ENCODE peak calls at places on chromosomes 3 and 15, in six cellular contexts. N is mesenteric fat pad; C is CMK; A is caudate nucleus; K is stimulated activated CD4-positive, alpha-beta T cell treated with anti-CD3 and anti-CD28 coated beads, Interleukin-12 subunit alpha, Interleukin-12 subunit beta, amount 100 ng/mL, for 24 hours; W is kidney glomerular epithelial cell. P is an unnamed sample.

GRCh38 chr3:154898398-154898797 is 181.7 kb upstream of the MME start:
- DNase-seq in N (no peak), C (no peak), A (no peak), K (no peak), W (no peak), P (no peak)

GRCh38 chr3:168968611-168969010 is 694.9 kb downstream of the MECOM start:
- DNase-seq in N (no peak), C (no peak), A (no peak), K (no peak), W (no peak), P (no peak)

GRCh38 chr15:75145027-75145841 is 56.4 kb upstream of the C15orf39 start:
- DNase-seq in N (no peak), C (no peak), A (no peak), K (no peak), W (no peak), P (peak; percentile 74)

GRCh38 chr3:50652709-50653108 is 22.0 kb upstream of the DOCK3 start:
- DNase-seq in N (no peak), C (no peak), A (no peak), K (no peak), W (no peak), P (no peak)

GRCh38 chr3:65677486-65677885 is 361.2 kb downstream of the MAGI1 start:
- DNase-seq in N (no peak), C (no peak), A (no peak), K (no peak), W (peak; percentile 67), P (no peak)

GRCh38 chr3:120496278-120496975 is 45.6 kb upstream of the FSTL1 start:
- DNase-seq in N (no peak), C (no peak), A (no peak), K (no peak), W (peak; percentile 66), P (no peak)

GRCh38 chr3:101252307-101252706 is 68.1 kb downstream of the IMPG2 start:
- DNase-seq in N (no peak), C (no peak), A (no peak), K (no peak), W (no peak), P (no peak)

GRCh38 chr3:196159952-196160804 is 51.0 kb downstream of the ZDHHC19 start:
- DNase-seq in N (no peak), C (peak; percentile 59), A (no peak), K (no peak), W (peak; percentile 63), P (no peak)

GRCh38 chr3:33420966-33421365 is 19.2 kb downstream of the UBP1 start:
- DNase-seq in N (no peak), C (no peak), A (no peak), K (no peak), W (no peak), P (no peak)

GRCh38 chr3:25834346-25834745 is 44.5 kb downstream of the OXSM start:
- DNase-seq in N (no peak), C (no peak), A (no peak), K (no peak), W (no peak), P (no peak)

GRCh38 chr15:52505141-52505540 is 23.5 kb downstream of the MYO5A start:
- DNase-seq in N (no peak), C (no peak), A (no peak), K (no peak), W (no peak), P (no peak)

GRCh38 chr15:56794150-56794922 is 61.0 kb upstream of the ZNF280D start:
- DNase-seq in N (no peak), C (no peak), A (no peak), K (no peak), W (no peak), P (no peak)

GRCh38 chr3:160637081-160637480 is 39.9 kb upstream of the ARL14 start:
- DNase-seq in N (no peak), C (no peak), A (no peak), K (no peak), W (peak; percentile 18), P (no peak)

GRCh38 chr3:27632431-27633223 is 89.5 kb downstream of the EOMES start:
- DNase-seq in N (no peak), C (no peak), A (no peak), K (no peak), W (no peak), P (no peak)

GRCh38 chr15:62770752-62771151 is 271.8 kb upstream of the TPM1 start:
- DNase-seq in N (no peak), C (no peak), A (no peak), K (no peak), W (no peak), P (peak; percentile 95)

GRCh38 chr15:63931556-63931955 is 97.8 kb upstream of the HERC1 start:
- DNase-seq in N (peak; percentile 47), C (no peak), A (no peak), K (no peak), W (no peak), P (no peak)

GRCh38 chr3:113117511-113118302 is 93.7 kb upstream of the BOC start:
- DNase-seq in N (no peak), C (no peak), A (no peak), K (no peak), W (no peak), P (no peak)

GRCh38 chr15:64865998-64866520 is 24.3 kb downstream of the PLEKHO2 start:
- DNase-seq in N (no peak), C (no peak), A (peak; percentile 34), K (no peak), W (no peak), P (no peak)

GRCh38 chr15:39102431-39102830 is 478.4 kb upstream of the THBS1 start:
- DNase-seq in N (no peak), C (no peak), A (no peak), K (no peak), W (no peak), P (no peak)

GRCh38 chr15:34188711-34189110 is 21.2 kb downstream of the KATNBL1 start:
- DNase-seq in N (no peak), C (no peak), A (no peak), K (no peak), W (no peak), P (no peak)

GRCh38 chr15:42716125-42716524 is 20.8 kb downstream of the CDAN1 start:
- DNase-seq in N (no peak), C (no peak), A (no peak), K (no peak), W (no peak), P (no peak)

GRCh38 chr3:8488436-8488835 is 13.2 kb upstream of the LMCD1 start:
- DNase-seq in N (no peak), C (no peak), A (no peak), K (no peak), W (no peak), P (no peak)

GRCh38 chr3:97838393-97838792 is 16.6 kb downstream of the CRYBG3 start:
- DNase-seq in N (no peak), C (no peak), A (no peak), K (no peak), W (no peak), P (no peak)

GRCh38 chr3:153414972-153415371 is 252.9 kb downstream of the RAP2B start:
- DNase-seq in N (no peak), C (no peak), A (no peak), K (no peak), W (no peak), P (no peak)

GRCh38 chr3:41175365-41175764 is 23.9 kb upstream of the CTNNB1 start:
- DNase-seq in N (no peak), C (no peak), A (no peak), K (no peak), W (no peak), P (no peak)

GRCh38 chr3:129312671-129313414 is 34.2 kb downstream of the HMCES start:
- DNase-seq in N (no peak), C (no peak), A (no peak), K (no peak), W (no peak), P (no peak)

GRCh38 chr15:33200903-33201302 is 6.4 kb upstream of the FMN1 start:
- DNase-seq in N (no peak), C (no peak), A (no peak), K (no peak), W (peak; percentile 59), P (no peak)

GRCh38 chr3:111846717-111847116 is 12.3 kb upstream of the PHLDB2 start:
- DNase-seq in N (no peak), C (no peak), A (no peak), K (no peak), W (peak; percentile 87), P (no peak)

GRCh38 chr3:98884675-98885371 is 16.7 kb downstream of the DCBLD2 start:
- DNase-seq in N (no peak), C (no peak), A (no peak), K (no peak), W (no peak), P (no peak)

GRCh38 chr15:23576034-23576433 is 10.6 kb downstream of the MKRN3 start:
- DNase-seq in N (no peak), C (no peak), A (no peak), K (no peak), W (no peak), P (no peak)

GRCh38 chr15:79615754-79616153 is 183.6 kb downstream of the MINAR1 start:
- DNase-seq in N (no peak), C (no peak), A (no peak), K (no peak), W (no peak), P (no peak)

GRCh38 chr3:194507571-194507970 is 20.8 kb upstream of the ATP13A3 start:
- DNase-seq in N (no peak), C (no peak), A (no peak), K (no peak), W (no peak), P (no peak)

GRCh38 chr3:129506272-129506742 is 22.1 kb upstream of the RHO start:
- DNase-seq in N (no peak), C (no peak), A (no peak), K (no peak), W (peak; percentile 8), P (no peak)

GRCh38 chr3:172211123-172211522 is 171.7 kb downstream of the FNDC3B start:
- DNase-seq in N (no peak), C (no peak), A (no peak), K (no peak), W (no peak), P (no peak)

GRCh38 chr15:81608309-81608829 is 234.4 kb upstream of the TMC3 start:
- DNase-seq in N (no peak), C (no peak), A (no peak), K (no peak), W (no peak), P (no peak)

GRCh38 chr15:70765504-70766281 is 2.3 kb upstream of the UACA start:
- DNase-seq in N (no peak), C (no peak), A (no peak), K (no peak), W (no peak), P (no peak)

GRCh38 chr3:100339786-100340185 is 5.2 kb downstream of the NIT2 start:
- DNase-seq in N (no peak), C (no peak), A (no peak), K (no peak), W (no peak), P (no peak)

GRCh38 chr15:100764778-100765457 is 114.7 kb upstream of the ALDH1A3 start:
- DNase-seq in N (peak; percentile 74), C (no peak), A (no peak), K (no peak), W (peak; percentile 18), P (peak; percentile 57)